ENCODE peak calls at places on chromosomes 11 and 22, in nine cellular contexts. B, H, C, P, Q, K, I, W and N are unnamed samples.

GRCh38 chr22:44406581-44407403 is 91.2 kb downstream of the RTL6 start:
- DNase-seq in B (no peak), H (no peak), C (no peak), P (no peak), Q (no peak), K (no peak), I (peak), W (no peak), N (no peak)

GRCh38 chr22:48240935-48241230 is 1478.4 kb downstream of the TBC1D22A start:
- DNase-seq in B (no peak), H (no peak), C (no peak), P (no peak), Q (no peak), K (no peak), I (no peak), W (peak), N (no peak)

GRCh38 chr11:86116386-86116726 is 47.5 kb upstream of the PICALM start:
- DNase-seq in B (no peak), H (peak), C (no peak), P (no peak), Q (no peak), K (no peak), I (no peak), W (no peak), N (no peak)

GRCh38 chr11:2744166-2744565 is 44.4 kb upstream of the KCNQ1OT1 start:
- DNase-seq in B (no peak), H (no peak), C (no peak), P (no peak), Q (no peak), K (no peak), I (no peak), W (peak), N (no peak)

GRCh38 chr11:121540627-121541026 is 87.9 kb upstream of the SORL1-AS1 start:
- DNase-seq in B (no peak), H (no peak), C (no peak), P (no peak), Q (no peak), K (no peak), I (no peak), W (no peak), N (no peak)

GRCh38 chr11:126391286-126391954 is 35.9 kb downstream of the ST3GAL4 start:
- DNase-seq in B (no peak), H (no peak), C (no peak), P (peak), Q (no peak), K (no peak), I (no peak), W (no peak), N (no peak)

GRCh38 chr22:26770624-26771023 is 113.2 kb downstream of the MIAT start:
- DNase-seq in B (no peak), H (no peak), C (no peak), P (no peak), Q (no peak), K (no peak), I (no peak), W (no peak), N (no peak)

GRCh38 chr11:129998905-129999304 is 3.7 kb downstream of the PRDM10 start:
- DNase-seq in B (no peak), H (no peak), C (no peak), P (no peak), Q (no peak), K (no peak), I (no peak), W (no peak), N (no peak)

GRCh38 chr11:10490398-10491232 is 35.6 kb downstream of the AMPD3 start:
- DNase-seq in B (peak), H (no peak), C (no peak), P (no peak), Q (peak), K (no peak), I (no peak), W (peak), N (no peak)

GRCh38 chr11:108580645-108581044 is 12.9 kb downstream of the EXPH5 start:
- DNase-seq in B (no peak), H (no peak), C (no peak), P (no peak), Q (no peak), K (no peak), I (no peak), W (no peak), N (no peak)

GRCh38 chr11:109884501-109884900 is 208.7 kb upstream of the ZC3H12C start:
- DNase-seq in B (no peak), H (no peak), C (no peak), P (no peak), Q (no peak), K (no peak), I (no peak), W (no peak), N (no peak)

GRCh38 chr11:48193876-48194275 is 22.7 kb upstream of the OR4B1 start:
- DNase-seq in B (peak), H (no peak), C (no peak), P (no peak), Q (no peak), K (no peak), I (no peak), W (no peak), N (no peak)

GRCh38 chr11:3091081-3091845 is 34.0 kb upstream of the CARS1 start:
- DNase-seq in B (no peak), H (no peak), C (no peak), P (no peak), Q (no peak), K (no peak), I (no peak), W (peak), N (no peak)

GRCh38 chr11:35593143-35593542 is 25.1 kb upstream of the FJX1 start:
- DNase-seq in B (no peak), H (no peak), C (no peak), P (no peak), Q (no peak), K (no peak), I (no peak), W (no peak), N (no peak)

GRCh38 chr11:76768091-76769047 is 14.8 kb upstream of the TSKU start:
- DNase-seq in B (no peak), H (peak), C (peak), P (peak), Q (peak), K (no peak), I (no peak), W (no peak), N (no peak)

GRCh38 chr11:12287009-12287373 is 90.4 kb upstream of the PARVA start:
- DNase-seq in B (peak), H (no peak), C (no peak), P (no peak), Q (no peak), K (no peak), I (peak), W (no peak), N (no peak)

GRCh38 chr11:45083544-45084087 is 62.8 kb upstream of the PRDM11 start:
- DNase-seq in B (no peak), H (no peak), C (no peak), P (no peak), Q (no peak), K (peak), I (peak), W (no peak), N (no peak)

GRCh38 chr11:70220920-70221319 is 17.8 kb downstream of the FADD start:
- DNase-seq in B (no peak), H (no peak), C (no peak), P (no peak), Q (no peak), K (no peak), I (no peak), W (no peak), N (peak)